ENCODE peak calls at places on chromosome 4, in ten cellular contexts. P is right atrium auricular region; R is CD8-positive, alpha-beta T cell; J is IMR-90; X is WTC11; W is psoas muscle; I is epithelial cell of proximal tubule; U is foreskin fibroblast; V is choroid plexus epithelial cell; O is prostate gland. E is an unnamed sample.

GRCh38 chr4:24857996-24858395 is 54.8 kb downstream of the CCDC149 start:
- DNase-seq in J (peak), U (peak), I (no peak), P (no peak), R (no peak), V (peak), X (no peak), W (no peak), O (no peak), E (no peak)

GRCh38 chr4:113358784-113359183 is 309.3 kb downstream of the ANK2 start:
- DNase-seq in P (no peak), W (no peak), J (no peak), O (no peak), X (no peak), V (no peak), U (no peak), R (no peak), I (no peak), E (no peak)

GRCh38 chr4:165439344-165439743 is 60.5 kb downstream of the CPE start:
- DNase-seq in W (no peak), J (no peak), U (no peak), O (no peak), I (no peak), X (no peak), V (no peak), R (no peak), P (no peak), E (no peak)

GRCh38 chr4:150784305-150784704 is 202.4 kb downstream of the MAB21L2 start:
- DNase-seq in R (no peak), W (no peak), O (no peak), U (no peak), J (no peak), X (peak), P (no peak), V (no peak), I (no peak), E (no peak)

GRCh38 chr4:23733911-23734458 is 155.9 kb downstream of the PPARGC1A start:
- DNase-seq in W (no peak), P (no peak), J (no peak), R (no peak), V (no peak), U (no peak), I (peak), O (no peak), X (no peak), E (no peak)

GRCh38 chr4:140395668-140396067 is 22.2 kb downstream of the SCOC start:
- DNase-seq in O (no peak), I (no peak), J (no peak), X (no peak), R (no peak), W (no peak), P (no peak), U (no peak), V (no peak), E (peak)

GRCh38 chr4:30968926-30969325 is 248.8 kb downstream of the PCDH7 start:
- DNase-seq in W (no peak), O (no peak), X (no peak), U (no peak), P (no peak), I (no peak), R (no peak), V (no peak), J (no peak), E (no peak)

GRCh38 chr4:73944061-73944875 is 37.6 kb downstream of the PF4 start:
- DNase-seq in U (no peak), R (no peak), W (peak), I (no peak), P (no peak), V (no peak), X (peak), J (no peak), O (no peak), E (peak)

GRCh38 chr4:68369474-68369805 is 19.6 kb upstream of the YTHDC1 start:
- DNase-seq in X (no peak), R (no peak), P (no peak), J (no peak), V (no peak), O (peak), I (peak), U (no peak), W (no peak), E (peak)

GRCh38 chr4:139606600-139607301 is 50.7 kb upstream of the SETD7 start:
- DNase-seq in W (no peak), V (peak), P (no peak), I (no peak), U (peak), J (peak), R (no peak), O (no peak), X (no peak), E (peak)

GRCh38 chr4:99815597-99816011 is 1.0 kb upstream of the DAPP1 start:
- DNase-seq in V (peak), W (no peak), U (no peak), R (no peak), P (no peak), J (peak), X (no peak), I (no peak), O (peak), E (peak)

GRCh38 chr4:159142254-159142653 is 39.4 kb downstream of the RAPGEF2 start:
- DNase-seq in W (no peak), V (peak), R (no peak), J (peak), X (no peak), P (no peak), O (no peak), U (peak), I (no peak), E (peak)

GRCh38 chr4:186840222-186840701 is 116.6 kb upstream of the FAT1 start:
- DNase-seq in X (no peak), V (peak), J (peak), O (no peak), P (peak), U (no peak), W (peak), R (no peak), I (no peak), E (no peak)

GRCh38 chr4:164613761-164614277 is 140.1 kb upstream of the SMIM31 start:
- DNase-seq in O (no peak), U (no peak), R (no peak), J (no peak), V (peak), I (no peak), P (no peak), X (no peak), W (no peak), E (peak)

GRCh38 chr4:5037553-5038551 is 13.4 kb upstream of the STK32B start:
- DNase-seq in J (peak), X (no peak), I (peak), P (no peak), V (peak), R (no peak), W (no peak), O (no peak), U (peak), E (peak)

GRCh38 chr4:108365551-108365950 is 196.8 kb upstream of the LEF1 start:
- DNase-seq in O (no peak), R (no peak), P (no peak), X (no peak), U (no peak), J (no peak), V (no peak), I (no peak), W (no peak), E (no peak)

GRCh38 chr4:61918507-61919462 is 718.7 kb downstream of the ADGRL3 start:
- DNase-seq in P (no peak), R (no peak), U (no peak), X (no peak), V (no peak), I (no peak), W (no peak), O (no peak), J (no peak), E (no peak)

GRCh38 chr4:73705056-73705432 is 35.3 kb upstream of the CXCL8 start:
- DNase-seq in W (no peak), I (peak), X (no peak), V (peak), O (no peak), J (peak), R (no peak), P (no peak), U (peak), E (peak)

GRCh38 chr4:21656832-21657231 is 291.7 kb downstream of the KCNIP4 start:
- DNase-seq in V (peak), I (peak), W (no peak), J (no peak), R (no peak), X (no peak), O (no peak), P (no peak), U (peak), E (peak)

GRCh38 chr4:147367841-147368385 is 113.0 kb upstream of the EDNRA start:
- DNase-seq in U (no peak), P (no peak), I (no peak), W (no peak), O (no peak), J (no peak), R (no peak), V (no peak), X (no peak), E (no peak)

GRCh38 chr4:1310031-1310795 is 20.5 kb downstream of the MAEA start:
- DNase-seq in I (no peak), U (peak), X (no peak), W (no peak), J (peak), R (no peak), P (no peak), V (peak), O (no peak), E (no peak)

GRCh38 chr4:127533028-127533700 is 99.6 kb upstream of the INTU start:
- DNase-seq in W (peak), P (peak), U (peak), R (no peak), V (peak), J (peak), I (peak), O (no peak), X (no peak), E (no peak)

GRCh38 chr4:84480082-84480481 is 19.0 kb downstream of the NKX6-1 start:
- DNase-seq in W (no peak), X (peak), U (no peak), J (no peak), O (no peak), P (no peak), R (no peak), I (no peak), V (no peak), E (no peak)

GRCh38 chr4:37073226-37073840 is 171.2 kb upstream of the NWD2 start:
- DNase-seq in X (no peak), R (no peak), P (no peak), J (no peak), I (no peak), O (no peak), V (no peak), W (no peak), U (no peak), E (no peak)

GRCh38 chr4:116599859-116600258 is 485.5 kb downstream of the TRAM1L1 start:
- DNase-seq in I (no peak), R (no peak), J (no peak), P (no peak), W (peak), V (no peak), U (no peak), X (peak), O (no peak), E (no peak)

GRCh38 chr4:6900956-6901355 is 8.7 kb upstream of the TBC1D14 start:
- DNase-seq in P (no peak), J (no peak), U (no peak), R (no peak), O (no peak), I (no peak), W (no peak), V (no peak), X (no peak), E (no peak)

DNA sequence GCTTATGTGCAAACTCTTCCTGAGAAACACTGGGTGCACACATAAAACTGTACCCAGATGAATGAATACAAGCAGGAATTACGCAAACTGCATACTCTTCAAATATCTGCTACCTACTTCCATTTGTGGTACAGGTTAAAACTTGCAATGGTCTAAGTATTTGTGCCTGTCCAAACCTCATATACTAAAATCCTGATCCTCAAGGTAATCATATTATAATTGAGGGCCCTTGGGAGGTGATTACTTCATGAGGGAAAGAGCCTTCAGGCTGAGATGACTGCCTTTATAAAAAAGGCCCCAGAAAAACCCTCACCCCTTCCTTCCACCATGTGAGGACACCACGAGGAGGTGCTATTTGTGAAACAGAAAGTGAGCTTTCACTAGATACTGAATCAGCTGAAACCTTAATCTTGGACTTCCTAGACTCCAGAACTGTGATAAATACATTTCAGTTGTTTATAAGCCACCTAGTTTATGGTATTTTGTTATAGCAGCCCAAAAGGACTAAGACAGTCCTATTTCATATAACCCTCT is 1977.2 kb downstream of the PCDH7 start:
- DNase-seq in R (no peak), V (peak), X (no peak), I (no peak), P (no peak), J (no peak), W (no peak), O (no peak), U (no peak), E (peak)
- TF ChIP-seq CTCF in R (no peak), V (no peak), X (no peak), I (peak), P (no peak), J (no peak), W (no peak), O (no peak), U (no peak), E (no peak)

GRCh38 chr4:181998588-181998987 is 244.6 kb upstream of the TENM3 start:
- DNase-seq in W (no peak), R (no peak), U (no peak), O (no peak), I (no peak), J (no peak), X (no peak), V (peak), P (no peak), E (no peak)
- TF ChIP-seq CTCF in W (no peak), R (no peak), U (peak), O (no peak), I (peak), J (peak), X (no peak), V (peak), P (no peak), E (no peak)

GRCh38 chr4:184722798-184723197 is 11.1 kb downstream of the CENPU start:
- DNase-seq in R (no peak), J (no peak), P (no peak), U (no peak), X (no peak), W (no peak), I (no peak), V (no peak), O (no peak), E (no peak)
- TF ChIP-seq CTCF in R (no peak), J (no peak), P (no peak), U (no peak), X (no peak), W (no peak), I (peak), V (peak), O (no peak), E (no peak)

GRCh38 chr4:88964450-88964849 is 92.5 kb downstream of the FAM13A start:
- DNase-seq in I (peak), O (no peak), X (no peak), R (no peak), V (peak), J (peak), P (no peak), U (no peak), W (no peak), E (peak)

GRCh38 chr4:88969271-88969670 is 87.7 kb downstream of the FAM13A start:
- DNase-seq in U (no peak), X (no peak), I (no peak), O (no peak), W (no peak), J (no peak), V (no peak), P (no peak), R (no peak), E (no peak)

GRCh38 chr4:88965053-88965452 is 91.9 kb downstream of the FAM13A start:
- DNase-seq in R (no peak), J (peak), P (no peak), O (no peak), X (no peak), V (peak), I (no peak), W (no peak), U (no peak), E (no peak)

GRCh38 chr4:88969746-88970145 is 87.2 kb downstream of the FAM13A start:
- DNase-seq in P (no peak), X (no peak), J (no peak), V (no peak), I (no peak), O (no peak), R (no peak), U (no peak), W (no peak), E (no peak)

DNA sequence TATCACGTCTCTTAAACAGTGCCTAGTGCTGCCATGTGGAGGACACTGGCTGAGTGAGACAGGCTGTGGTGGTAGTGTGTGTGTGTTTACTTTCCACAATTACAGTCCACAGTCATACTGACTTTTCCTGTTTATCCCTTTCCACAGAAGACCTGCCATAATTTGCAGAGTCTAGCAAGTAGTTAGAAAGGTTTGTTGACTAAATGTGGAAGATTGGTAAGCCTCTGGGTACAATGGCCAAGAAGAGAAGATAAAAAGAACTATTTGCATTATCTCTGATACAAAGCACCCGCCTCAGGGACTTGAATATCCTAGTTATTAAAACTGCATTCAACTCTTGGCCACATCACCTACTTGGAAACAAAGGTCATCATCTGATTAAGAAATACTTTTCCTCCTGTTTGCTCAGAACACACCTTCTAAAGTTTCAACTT is 89.1 kb downstream of the FAM13A start:
- DNase-seq in X (no peak), U (no peak), J (no peak), W (no peak), I (no peak), O (no peak), R (no peak), P (no peak), V (no peak), E (peak)
- TF ChIP-seq CTCF in X (no peak), U (no peak), J (no peak), W (no peak), I (no peak), O (no peak), R (no peak), P (no peak), V (no peak), E (no peak)

DNA sequence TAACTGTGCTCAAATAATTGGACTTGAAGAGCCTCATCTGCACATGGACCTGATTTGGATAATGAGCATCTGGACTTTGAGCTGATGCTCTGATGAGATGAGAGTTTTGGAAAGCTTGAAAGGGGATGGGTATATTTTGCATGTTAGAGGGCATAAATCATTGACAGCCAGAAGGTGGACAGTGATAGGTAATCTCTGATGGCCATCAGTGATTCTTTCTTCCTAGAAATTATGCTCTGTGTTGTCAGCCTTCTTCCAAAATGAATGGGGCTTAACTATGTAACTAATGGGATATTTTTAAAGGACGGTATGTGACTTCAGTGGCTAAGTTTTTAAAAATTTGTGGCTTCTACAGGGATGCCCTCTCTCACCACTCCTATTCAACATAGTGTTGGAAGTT is 334.0 kb downstream of the PTTG2 start:
- DNase-seq in V (no peak), R (no peak), W (no peak), X (no peak), O (no peak), P (no peak), J (no peak), U (no peak), I (no peak), E (no peak)
- TF ChIP-seq CTCF in V (no peak), R (no peak), W (no peak), X (no peak), O (no peak), P (no peak), J (no peak), U (no peak), I (no peak), E (no peak)

GRCh38 chr4:183504064-183504929 is 561 bp upstream of the ING2 start:
- DNase-seq in P (peak), O (peak), I (peak), X (peak), U (peak), J (peak), V (peak), R (peak), W (peak), E (peak)
- TF ChIP-seq CTCF in P (no peak), O (peak), I (peak), X (no peak), U (no peak), J (peak), V (no peak), R (no peak), W (peak), E (peak)

DNA sequence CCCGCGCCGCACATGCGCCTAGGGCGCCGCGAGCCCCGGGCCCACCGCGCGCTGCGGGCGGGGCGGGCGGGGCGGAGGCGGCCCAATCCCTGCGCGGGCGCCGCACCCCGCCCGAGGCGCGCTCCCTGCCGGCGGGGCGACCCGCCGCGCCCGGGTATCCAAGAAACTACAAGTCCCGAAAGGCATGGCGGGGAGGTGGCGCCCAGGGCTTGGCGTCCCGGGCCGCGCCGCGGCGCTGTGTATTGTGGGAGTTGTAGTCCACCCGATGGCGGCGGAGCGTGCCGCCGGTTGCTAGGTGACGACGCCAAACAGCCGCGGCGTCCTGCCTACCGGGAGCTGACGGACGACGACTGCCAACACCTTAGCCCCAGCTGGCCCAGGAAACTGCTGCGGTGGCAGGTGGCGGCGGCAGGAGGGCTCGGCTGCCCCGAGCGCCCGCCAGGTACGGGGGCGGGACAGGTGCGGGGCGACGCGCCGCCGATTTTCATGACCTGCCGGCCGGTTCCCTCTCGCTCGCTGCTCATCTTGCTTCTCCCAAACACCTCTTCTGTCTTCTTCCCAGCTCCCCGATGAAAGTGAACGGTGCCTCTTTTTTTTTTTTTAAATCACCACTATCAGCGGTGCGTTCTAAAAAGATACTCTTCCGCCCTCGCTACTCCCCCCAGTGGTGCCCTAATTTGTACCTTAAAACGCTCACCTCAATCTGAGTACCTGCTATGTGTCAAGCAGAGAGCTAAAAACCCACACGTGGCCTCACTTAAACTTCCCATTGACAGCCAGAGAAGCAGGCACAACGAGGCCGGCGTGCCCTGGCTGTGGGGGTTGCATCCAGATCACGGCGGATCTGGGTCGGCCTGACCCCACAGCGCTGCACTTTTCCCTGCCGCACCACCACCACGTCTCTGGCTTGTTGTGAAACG is at the start of gene CFAP99:
- DNase-seq in J (peak), P (peak), V (peak), X (peak), R (peak), U (peak), W (peak), I (peak), O (peak), E (peak)
- TF ChIP-seq CTCF in J (peak), P (no peak), V (no peak), X (no peak), R (peak), U (no peak), W (peak), I (peak), O (peak), E (no peak)